ENCODE peak calls at places on chromosomes 12 and 14, in four cellular contexts. P is IMR-90, D is H9, L is H1. E is an unnamed sample.
A peak's percentile ranks its signal among the peaks of the same experiment; 100 is the strongest.

GRCh38 chr14:93337143-93337753 is 4.4 kb upstream of the BTBD7 start:
- DNase-seq in P (no peak), D (peak; percentile 72), L (no peak), E (peak; percentile 26)

GRCh38 chr14:57199911-57200310 is 68.8 kb downstream of the EXOC5 start:
- DNase-seq in P (peak; percentile 79), D (no peak), L (no peak), E (no peak)

GRCh38 chr14:62189698-62190097 is 427.5 kb downstream of the SNAPC1 start:
- DNase-seq in P (peak; percentile 78), D (no peak), L (no peak), E (no peak)

GRCh38 chr12:27969011-27969900 is 3.3 kb downstream of the PTHLH start:
- DNase-seq in P (peak; percentile 29), D (peak; percentile 53), L (no peak), E (peak; percentile 46)

GRCh38 chr14:21408152-21408551 is 24.3 kb upstream of the SUPT16H start:
- DNase-seq in P (peak; percentile 65), D (no peak), L (no peak), E (no peak)

GRCh38 chr12:110223777-110224378 is 57.2 kb upstream of the ATP2A2 start:
- DNase-seq in P (peak; percentile 54), D (no peak), L (no peak), E (peak; percentile 88)

GRCh38 chr12:759628-760027 is 7.2 kb downstream of the WNK1 start:
- DNase-seq in P (no peak), D (no peak), L (no peak), E (no peak)

GRCh38 chr12:84315926-84316325 is 596.7 kb downstream of the SLC6A15 start:
- DNase-seq in P (no peak), D (no peak), L (no peak), E (no peak)

GRCh38 chr12:6788972-6789905 is at the start of gene CD4:
- DNase-seq in P (no peak), D (peak; percentile 60), L (no peak), E (no peak)

GRCh38 chr12:69352904-69353303 is 4.7 kb downstream of the LYZ start:
- DNase-seq in P (no peak), D (no peak), L (no peak), E (no peak)
- H3K56ac ChIP-seq in P (no peak overlapping the region), D (no peak overlapping the region), L (no peak overlapping the region), E (no peak overlapping the region)

DNA sequence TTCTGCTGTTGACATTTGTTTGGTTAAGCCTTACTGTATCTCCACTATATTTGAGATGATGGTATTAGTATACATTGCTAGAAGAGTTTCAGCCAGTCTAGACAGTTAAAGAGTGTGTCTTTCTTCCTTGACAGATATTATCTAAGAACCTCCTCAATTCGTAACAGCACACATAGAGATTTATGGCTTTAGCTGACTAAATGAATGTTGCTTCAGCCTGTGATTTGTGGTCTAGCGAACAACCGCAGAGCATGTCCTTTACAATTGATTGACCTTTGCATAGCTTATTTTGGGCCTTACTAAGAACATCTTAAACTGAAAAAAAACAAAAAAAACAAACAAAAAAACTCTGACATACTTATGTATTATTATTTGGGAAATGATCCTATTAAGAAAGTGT is 122.2 kb downstream of the DAAM1 start:
- DNase-seq in P (no peak), D (no peak), L (no peak), E (no peak)
- H3K4ac ChIP-seq in P (no peak overlapping the region), D (no peak overlapping the region), L (no peak overlapping the region), E (no peak overlapping the region)

GRCh38 chr14:85102591-85102990 is 427.4 kb upstream of the FLRT2 start:
- DNase-seq in P (no peak), D (no peak), L (no peak), E (no peak)

GRCh38 chr14:85106491-85106890 is 423.5 kb upstream of the FLRT2 start:
- DNase-seq in P (no peak), D (no peak), L (no peak), E (no peak)
- H3K56ac ChIP-seq in P (no peak overlapping the region), D (no peak overlapping the region), L (no peak overlapping the region), E (no peak overlapping the region)

GRCh38 chr12:108621161-108621560 is 12.5 kb downstream of the SELPLG start:
- DNase-seq in P (no peak), D (no peak), L (no peak), E (no peak)
- H3K4ac ChIP-seq in P (no peak overlapping the region), D (no peak overlapping the region), L (no peak overlapping the region), E (no peak overlapping the region)

DNA sequence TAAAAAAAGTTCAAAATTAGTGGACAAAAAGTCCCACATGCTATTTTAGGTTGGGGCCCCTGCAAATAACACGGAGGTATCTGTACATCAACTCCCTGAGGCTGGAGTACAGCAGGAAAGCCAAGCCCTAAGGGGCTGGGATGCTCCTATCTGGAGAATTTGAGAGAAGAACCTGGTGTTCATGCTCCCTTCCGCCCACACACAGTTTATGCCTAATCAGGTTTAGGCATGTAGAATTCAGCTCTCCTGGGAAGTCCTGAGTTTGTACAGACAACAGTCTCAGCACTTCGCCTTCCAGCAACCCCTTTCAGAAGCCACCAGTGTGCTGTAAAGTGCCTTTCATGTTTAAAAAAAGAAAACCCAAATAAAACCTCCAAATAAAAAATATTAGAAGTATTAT is 237.3 kb upstream of the GRIP1 start:
- DNase-seq in P (no peak), D (no peak), L (no peak), E (no peak)
- H3K56ac ChIP-seq in P (no peak overlapping the region), D (no peak overlapping the region), L (no peak overlapping the region), E (no peak overlapping the region)

GRCh38 chr12:65171870-65172269 is 2.5 kb downstream of the LEMD3 start:
- DNase-seq in P (no peak), D (no peak), L (no peak), E (peak; percentile 23)

GRCh38 chr12:65168606-65169310 is 625 bp upstream of the LEMD3 start:
- DNase-seq in P (no peak), D (no peak), L (no peak), E (no peak)

GRCh38 chr12:65171073-65171472 is 1.7 kb downstream of the LEMD3 start:
- DNase-seq in P (peak; percentile 46), D (no peak), L (no peak), E (no peak)

GRCh38 chr12:65170245-65170881 is 980 bp downstream of the LEMD3 start:
- DNase-seq in P (peak; percentile 38), D (peak; percentile 67), L (peak; percentile 9), E (peak; percentile 90)

GRCh38 chr12:65169311-65170244 is at the start of gene LEMD3:
- DNase-seq in P (peak; percentile 85), D (peak; percentile 98), L (peak; percentile 81), E (peak; percentile 98)
- H3K4ac ChIP-seq in P (peak within 1 kb of the TSS; percentile 89), D (peak within 1 kb of the TSS; percentile 54), L (no peak within 1 kb of the TSS), E (peak within 1 kb of the TSS; percentile 95)